ENCODE peak calls at places on chromosomes 2 and 18, in six cellular contexts. V is kidney epithelial cell; P is activated CD4-positive, alpha-beta T cell treated with anti-CD3 and anti-CD28 coated beads, Interleukin-2, amount 50 U/mL, for 4 hours; D is HEK293T; Q is tibial artery; Z is NCI-H1436. L is an unnamed sample.

GRCh38 chr2:28449489-28450395 is 46.1 kb upstream of the PLB1 start:
- DNase-seq in V (no peak), P (peak; percentile 81), D (no peak), Q (no peak), Z (no peak), L (no peak)

GRCh38 chr2:184597571-184597980 is 753 bp upstream of the ZNF804A start:
- DNase-seq in V (no peak), P (no peak), D (peak; percentile 30), Q (peak; percentile 21), Z (peak; percentile 20), L (peak; percentile 57)

GRCh38 chr18:62663731-62664336 is 51.5 kb upstream of the PHLPP1 start:
- DNase-seq in V (no peak), P (no peak), D (no peak), Q (no peak), Z (no peak), L (no peak)

GRCh38 chr2:1685957-1686783 is 58.1 kb downstream of the PXDN start:
- DNase-seq in V (peak; percentile 37), P (no peak), D (no peak), Q (no peak), Z (no peak), L (no peak)

GRCh38 chr18:23883277-23883790 is 131.2 kb upstream of the TTC39C start:
- DNase-seq in V (no peak), P (no peak), D (no peak), Q (peak; percentile 81), Z (no peak), L (no peak)

GRCh38 chr2:134154269-134154668 is 99.6 kb upstream of the MGAT5 start:
- DNase-seq in V (no peak), P (no peak), D (no peak), Q (peak; percentile 25), Z (no peak), L (no peak)

GRCh38 chr2:167929461-167929860 is 317.9 kb downstream of the STK39 start:
- DNase-seq in V (no peak), P (no peak), D (no peak), Q (no peak), Z (no peak), L (no peak)

GRCh38 chr18:62637807-62638687 is 77.3 kb upstream of the PHLPP1 start:
- DNase-seq in V (no peak), P (peak; percentile 41), D (peak; percentile 59), Q (no peak), Z (peak; percentile 8), L (no peak)

GRCh38 chr2:84805250-84805917 is 75.5 kb downstream of the TRABD2A start:
- DNase-seq in V (no peak), P (no peak), D (no peak), Q (no peak), Z (no peak), L (no peak)

GRCh38 chr18:8298186-8298585 is 311.1 kb upstream of the RAB12 start:
- DNase-seq in V (no peak), P (no peak), D (no peak), Q (no peak), Z (no peak), L (no peak)

GRCh38 chr18:30481871-30482270 is 560.7 kb downstream of the DSC3 start:
- DNase-seq in V (no peak), P (no peak), D (no peak), Q (no peak), Z (no peak), L (no peak)

GRCh38 chr18:54958711-54959625 is at the start of gene CCDC68:
- DNase-seq in V (no peak), P (no peak), D (peak; percentile 56), Q (no peak), Z (no peak), L (peak; percentile 84)

GRCh38 chr18:34991561-34991960 is 49.7 kb upstream of the MAPRE2 start:
- DNase-seq in V (no peak), P (no peak), D (no peak), Q (no peak), Z (no peak), L (no peak)

GRCh38 chr2:140895378-140895777 is 1235.4 kb downstream of the LRP1B start:
- DNase-seq in V (no peak), P (no peak), D (peak; percentile 9), Q (no peak), Z (no peak), L (no peak)

GRCh38 chr18:55592106-55592505 is 4.1 kb upstream of the TCF4 start:
- DNase-seq in V (no peak), P (no peak), D (no peak), Q (no peak), Z (no peak), L (no peak)

GRCh38 chr2:8642332-8643078 is 39.4 kb upstream of the ID2 start:
- DNase-seq in V (no peak), P (no peak), D (no peak), Q (no peak), Z (no peak), L (no peak)

GRCh38 chr18:57843403-57843802 is 40.3 kb upstream of the ATP8B1 start:
- DNase-seq in V (no peak), P (no peak), D (no peak), Q (no peak), Z (peak; percentile 15), L (no peak)

GRCh38 chr2:85605406-85606115 is 3.1 kb upstream of the TMEM150A start:
- DNase-seq in V (no peak), P (no peak), D (no peak), Q (no peak), Z (no peak), L (peak; percentile 83)

GRCh38 chr2:211867845-211868361 is 670.7 kb downstream of the ERBB4 start:
- DNase-seq in V (no peak), P (no peak), D (no peak), Q (no peak), Z (no peak), L (no peak)

GRCh38 chr2:238528953-238529781 is 102.4 kb downstream of the ASB1 start:
- DNase-seq in V (no peak), P (no peak), D (no peak), Q (no peak), Z (peak; percentile 78), L (no peak)